ENCODE peak calls at places on chromosomes 6 and 20, in eight cellular contexts. I, M, F, B, L, Y, H and J are unnamed samples.

GRCh38 chr6:140346461-140346860 is 972.0 kb upstream of the CITED2 start:
- DNase-seq in I (no peak), M (no peak), F (no peak), B (no peak), L (no peak), Y (no peak), H (no peak), J (no peak)

GRCh38 chr20:32558526-32558925 is 26.6 kb downstream of the NOL4L start:
- DNase-seq in I (no peak), M (no peak), F (no peak), B (no peak), L (no peak), Y (peak; percentile 50), H (peak; percentile 76), J (no peak)

GRCh38 chr6:109428889-109429477 is 11.4 kb downstream of the PPIL6 start:
- DNase-seq in I (no peak), M (no peak), F (no peak), B (no peak), L (no peak), Y (no peak), H (no peak), J (no peak)

GRCh38 chr6:30744054-30744805 is at the start of gene IER3:
- DNase-seq in I (peak; percentile 93), M (peak; percentile 80), F (peak; percentile 63), B (peak; percentile 78), L (peak; percentile 90), Y (peak; percentile 85), H (peak; percentile 87), J (peak; percentile 93)

GRCh38 chr6:170124836-170125235 is 166.0 kb downstream of the DLL1 start:
- DNase-seq in I (peak; percentile 55), M (no peak), F (no peak), B (no peak), L (no peak), Y (no peak), H (no peak), J (no peak)

GRCh38 chr6:129593233-129593564 is 116.8 kb downstream of the ARHGAP18 start:
- DNase-seq in I (no peak), M (no peak), F (no peak), B (no peak), L (no peak), Y (no peak), H (no peak), J (no peak)

GRCh38 chr6:26380256-26380655 is 2.7 kb upstream of the BTN2A2 start:
- DNase-seq in I (no peak), M (no peak), F (no peak), B (no peak), L (no peak), Y (no peak), H (no peak), J (peak; percentile 64)

GRCh38 chr6:15464211-15464725 is 198.6 kb downstream of the DTNBP1 start:
- DNase-seq in I (peak; percentile 35), M (peak; percentile 17), F (no peak), B (peak; percentile 51), L (peak; percentile 29), Y (no peak), H (no peak), J (peak; percentile 40)

GRCh38 chr6:107185570-107185969 is 70.3 kb upstream of the BEND3 start:
- DNase-seq in I (no peak), M (no peak), F (no peak), B (no peak), L (peak; percentile 3), Y (peak; percentile 9), H (peak; percentile 17), J (peak; percentile 27)

GRCh38 chr6:81169166-81169565 is 583.3 kb downstream of the TENT5A start:
- DNase-seq in I (no peak), M (no peak), F (no peak), B (no peak), L (no peak), Y (no peak), H (no peak), J (no peak)

GRCh38 chr6:18216411-18216810 is 47.9 kb downstream of the DEK start:
- DNase-seq in I (no peak), M (no peak), F (no peak), B (no peak), L (peak; percentile 27), Y (no peak), H (no peak), J (no peak)

GRCh38 chr6:159062564-159062945 is 17.8 kb upstream of the TAGAP start:
- DNase-seq in I (no peak), M (no peak), F (no peak), B (peak; percentile 30), L (no peak), Y (no peak), H (no peak), J (peak; percentile 65)

GRCh38 chr20:58688838-58689237 is 3.8 kb upstream of the NPEPL1 start:
- DNase-seq in I (no peak), M (no peak), F (no peak), B (no peak), L (no peak), Y (no peak), H (no peak), J (no peak)

GRCh38 chr6:37691904-37692806 is 5.5 kb downstream of the MDGA1 start:
- DNase-seq in I (peak; percentile 67), M (peak; percentile 59), F (peak; percentile 32), B (peak; percentile 85), L (peak; percentile 57), Y (peak; percentile 89), H (peak; percentile 91), J (peak; percentile 67)

GRCh38 chr20:17635846-17636245 is 46.2 kb downstream of the RRBP1 start:
- DNase-seq in I (no peak), M (no peak), F (no peak), B (no peak), L (no peak), Y (peak; percentile 49), H (peak; percentile 65), J (no peak)

GRCh38 chr6:79375635-79376425 is 141.3 kb upstream of the HMGN3 start:
- DNase-seq in I (no peak), M (no peak), F (no peak), B (no peak), L (no peak), Y (no peak), H (no peak), J (no peak)

GRCh38 chr20:62193079-62194025 is 10.5 kb downstream of the MTG2 start:
- DNase-seq in I (no peak), M (no peak), F (no peak), B (no peak), L (no peak), Y (no peak), H (peak; percentile 9), J (no peak)

GRCh38 chr6:31525553-31525931 is 3.2 kb upstream of the MCCD1 start:
- DNase-seq in I (no peak), M (no peak), F (no peak), B (no peak), L (no peak), Y (no peak), H (no peak), J (no peak)

GRCh38 chr6:91590191-91590590 is 1003.3 kb upstream of the MAP3K7 start:
- DNase-seq in I (no peak), M (no peak), F (no peak), B (no peak), L (no peak), Y (no peak), H (no peak), J (no peak)

GRCh38 chr6:14717307-14717706 is 528.6 kb upstream of the JARID2 start:
- DNase-seq in I (no peak), M (no peak), F (no peak), B (peak; percentile 22), L (no peak), Y (no peak), H (no peak), J (no peak)

GRCh38 chr6:83708546-83708969 is 343 bp downstream of the SNAP91 start:
- DNase-seq in I (no peak), M (no peak), F (no peak), B (peak; percentile 18), L (no peak), Y (peak; percentile 67), H (peak; percentile 75), J (no peak)

GRCh38 chr6:57172136-57173055 is at the start of gene BAG2:
- DNase-seq in I (peak; percentile 78), M (peak; percentile 86), F (peak; percentile 52), B (peak; percentile 93), L (peak; percentile 88), Y (peak; percentile 84), H (peak; percentile 93), J (peak; percentile 54)

GRCh38 chr6:139881728-139882211 is 507.3 kb upstream of the CITED2 start:
- DNase-seq in I (peak; percentile 38), M (no peak), F (no peak), B (peak; percentile 43), L (peak; percentile 67), Y (peak; percentile 18), H (peak; percentile 23), J (peak; percentile 49)

GRCh38 chr6:17851720-17852161 is 135.7 kb downstream of the KIF13A start:
- DNase-seq in I (no peak), M (no peak), F (no peak), B (no peak), L (no peak), Y (no peak), H (no peak), J (no peak)

GRCh38 chr6:72621243-72622093 is at the start of gene KCNQ5:
- DNase-seq in I (no peak), M (no peak), F (no peak), B (peak; percentile 38), L (peak; percentile 13), Y (peak; percentile 35), H (peak; percentile 33), J (no peak)

GRCh38 chr20:25269057-25269832 is 21.4 kb downstream of the PYGB start:
- DNase-seq in I (no peak), M (no peak), F (no peak), B (no peak), L (no peak), Y (no peak), H (no peak), J (no peak)

GRCh38 chr6:90110971-90111370 is 185.7 kb downstream of the BACH2 start:
- DNase-seq in I (no peak), M (peak; percentile 25), F (no peak), B (no peak), L (no peak), Y (no peak), H (no peak), J (peak; percentile 6)

GRCh38 chr6:72617721-72618120 is 4.1 kb upstream of the KCNQ5 start:
- DNase-seq in I (no peak), M (no peak), F (no peak), B (no peak), L (no peak), Y (no peak), H (no peak), J (no peak)

GRCh38 chr6:50305660-50306059 is 255.9 kb upstream of the DEFB112 start:
- DNase-seq in I (no peak), M (no peak), F (no peak), B (no peak), L (no peak), Y (no peak), H (no peak), J (no peak)

GRCh38 chr6:149905371-149905910 is 7.5 kb upstream of the RAET1E start:
- DNase-seq in I (no peak), M (no peak), F (no peak), B (no peak), L (no peak), Y (no peak), H (no peak), J (no peak)

GRCh38 chr20:41183391-41183790 is 46.0 kb downstream of the PLCG1 start:
- DNase-seq in I (no peak), M (no peak), F (no peak), B (no peak), L (no peak), Y (no peak), H (no peak), J (no peak)